ENCODE peak calls at places on chromosomes 1 and 21, in four cellular contexts. One of them, this sample, is unnamed.

GRCh38 chr1:59138402-59138801 is 158.5 kb upstream of the FGGY start:
- DNase-seq in lung: no peak
- DNase-seq in endothelial cell of umbilical vein: no peak
- DNase-seq in A549: no peak
- DNase-seq in this sample: no peak

GRCh38 chr1:914253-914890 is 9.4 kb upstream of the SAMD11 start:
- DNase-seq in lung: no peak
- DNase-seq in endothelial cell of umbilical vein: no peak
- DNase-seq in A549: no peak
- DNase-seq in this sample: no peak

GRCh38 chr1:88802950-88803349 is 88.4 kb downstream of the GTF2B start:
- DNase-seq in lung: no peak
- DNase-seq in endothelial cell of umbilical vein: peak; percentile 44
- DNase-seq in A549: no peak
- DNase-seq in this sample: no peak

GRCh38 chr21:43320526-43320925 is 106.4 kb downstream of the SIK1 start:
- DNase-seq in lung: no peak
- DNase-seq in endothelial cell of umbilical vein: no peak
- DNase-seq in A549: no peak
- DNase-seq in this sample: no peak

GRCh38 chr1:245051349-245052221 is 103.2 kb upstream of the KIF26B start:
- DNase-seq in lung: peak; percentile 63
- DNase-seq in endothelial cell of umbilical vein: no peak
- DNase-seq in A549: no peak
- DNase-seq in this sample: no peak

GRCh38 chr1:14780271-14780670 is 181.8 kb downstream of the KAZN start:
- DNase-seq in lung: no peak
- DNase-seq in endothelial cell of umbilical vein: no peak
- DNase-seq in A549: no peak
- DNase-seq in this sample: no peak

GRCh38 chr1:247407180-247407616 is 8.8 kb upstream of the NLRP3 start:
- DNase-seq in lung: no peak
- DNase-seq in endothelial cell of umbilical vein: no peak
- DNase-seq in A549: no peak
- DNase-seq in this sample: peak; percentile 77

GRCh38 chr1:45014403-45015028 is 2.5 kb downstream of the UROD start:
- DNase-seq in lung: peak; percentile 84
- DNase-seq in endothelial cell of umbilical vein: peak; percentile 81
- DNase-seq in A549: peak; percentile 82
- DNase-seq in this sample: peak; percentile 78

GRCh38 chr1:10962483-10962882 is 50.0 kb upstream of the TARDBP start:
- DNase-seq in lung: no peak
- DNase-seq in endothelial cell of umbilical vein: no peak
- DNase-seq in A549: no peak
- DNase-seq in this sample: no peak

GRCh38 chr1:100036718-100037664 is 67.2 kb downstream of the SLC35A3 start:
- DNase-seq in lung: no peak
- DNase-seq in endothelial cell of umbilical vein: peak; percentile 48
- DNase-seq in A549: no peak
- DNase-seq in this sample: no peak

GRCh38 chr1:94924967-94925366 is 1.9 kb downstream of the CNN3 start:
- DNase-seq in lung: no peak
- DNase-seq in endothelial cell of umbilical vein: peak; percentile 59
- DNase-seq in A549: no peak
- DNase-seq in this sample: no peak

GRCh38 chr21:37208056-37208705 is 59.0 kb downstream of the VPS26C start:
- DNase-seq in lung: peak; percentile 65
- DNase-seq in endothelial cell of umbilical vein: no peak
- DNase-seq in A549: no peak
- DNase-seq in this sample: no peak

GRCh38 chr1:11804666-11805453 is 904 bp downstream of the MTHFR start:
- DNase-seq in lung: peak; percentile 70
- DNase-seq in endothelial cell of umbilical vein: peak; percentile 31
- DNase-seq in A549: no peak
- DNase-seq in this sample: no peak

GRCh38 chr1:206814716-206815341 is 42.5 kb upstream of the IL10 start:
- DNase-seq in lung: no peak
- DNase-seq in endothelial cell of umbilical vein: peak; percentile 52
- DNase-seq in A549: no peak
- DNase-seq in this sample: no peak

GRCh38 chr21:33685613-33686197 is 43.4 kb downstream of the ITSN1 start:
- DNase-seq in lung: no peak
- DNase-seq in endothelial cell of umbilical vein: peak; percentile 82
- DNase-seq in A549: no peak
- DNase-seq in this sample: no peak

GRCh38 chr21:45224189-45224938 is 63.3 kb downstream of the POFUT2 start:
- DNase-seq in lung: no peak
- DNase-seq in endothelial cell of umbilical vein: no peak
- DNase-seq in A549: no peak
- DNase-seq in this sample: peak; percentile 79

DNA sequence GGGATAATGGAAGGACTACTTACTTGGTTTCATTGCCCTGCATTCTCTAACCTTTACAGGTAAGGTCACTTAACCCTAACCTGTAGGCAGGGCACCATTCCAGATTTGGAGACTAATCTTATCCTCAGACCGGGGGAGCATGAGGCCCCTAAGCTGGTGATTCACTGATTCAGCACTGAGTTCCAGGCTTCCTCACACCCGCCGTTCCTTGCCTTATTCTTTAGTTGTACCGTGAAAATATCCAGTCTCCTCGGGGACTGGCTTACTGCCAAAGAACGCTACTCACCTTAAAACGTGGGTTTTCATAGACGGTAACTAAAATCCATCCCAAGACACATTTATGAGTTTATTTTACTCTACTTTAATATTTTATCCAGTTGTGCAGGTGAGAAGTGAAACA is 44.3 kb upstream of the COL24A1 start:
- DNase-seq in lung: no peak
- DNase-seq in endothelial cell of umbilical vein: no peak
- DNase-seq in A549: no peak
- DNase-seq in this sample: no peak
- H3K4me3 ChIP-seq in lung: no peak overlapping the region
- H3K4me3 ChIP-seq in endothelial cell of umbilical vein: no peak overlapping the region
- H3K4me3 ChIP-seq in A549: no peak overlapping the region
- H3K4me3 ChIP-seq in this sample: no peak overlapping the region

GRCh38 chr1:168224991-168225390 is 813 bp upstream of the SFT2D2 start:
- DNase-seq in lung: no peak
- DNase-seq in endothelial cell of umbilical vein: no peak
- DNase-seq in A549: no peak
- DNase-seq in this sample: no peak

GRCh38 chr1:168230709-168231108 is 4.9 kb downstream of the SFT2D2 start:
- DNase-seq in lung: no peak
- DNase-seq in endothelial cell of umbilical vein: no peak
- DNase-seq in A549: peak; percentile 63
- DNase-seq in this sample: no peak

GRCh38 chr1:168229893-168230292 is 4.1 kb downstream of the SFT2D2 start:
- DNase-seq in lung: no peak
- DNase-seq in endothelial cell of umbilical vein: no peak
- DNase-seq in A549: no peak
- DNase-seq in this sample: no peak

GRCh38 chr1:168225476-168226190 is at the start of gene SFT2D2:
- DNase-seq in lung: peak; percentile 76
- DNase-seq in endothelial cell of umbilical vein: peak; percentile 78
- DNase-seq in A549: peak; percentile 84
- DNase-seq in this sample: peak; percentile 83

GRCh38 chr1:168227620-168228019 is 1.8 kb downstream of the SFT2D2 start:
- DNase-seq in lung: no peak
- DNase-seq in endothelial cell of umbilical vein: peak; percentile 87
- DNase-seq in A549: no peak
- DNase-seq in this sample: no peak
- H3K27ac ChIP-seq in lung: peak overlapping the region; percentile 54
- H3K27ac ChIP-seq in endothelial cell of umbilical vein: peak overlapping the region; percentile 59
- H3K27ac ChIP-seq in A549: peak overlapping the region; percentile 94
- H3K27ac ChIP-seq in this sample: peak overlapping the region; percentile 16

GRCh38 chr1:205256956-205257615 is 29.3 kb downstream of the TMCC2 start:
- DNase-seq in lung: no peak
- DNase-seq in endothelial cell of umbilical vein: no peak
- DNase-seq in A549: no peak
- DNase-seq in this sample: no peak
- H3K4me3 ChIP-seq in lung: no peak overlapping the region
- H3K4me3 ChIP-seq in endothelial cell of umbilical vein: no peak overlapping the region
- H3K4me3 ChIP-seq in A549: no peak overlapping the region
- H3K4me3 ChIP-seq in this sample: no peak overlapping the region

GRCh38 chr1:21323091-21323490 is 32.8 kb upstream of the ECE1 start:
- DNase-seq in lung: no peak
- DNase-seq in endothelial cell of umbilical vein: peak; percentile 67
- DNase-seq in A549: no peak
- DNase-seq in this sample: no peak

GRCh38 chr1:21324368-21325137 is 34.3 kb upstream of the ECE1 start:
- DNase-seq in lung: peak; percentile 88
- DNase-seq in endothelial cell of umbilical vein: peak; percentile 93
- DNase-seq in A549: peak; percentile 75
- DNase-seq in this sample: peak; percentile 48

GRCh38 chr1:21325731-21326387 is 35.6 kb upstream of the ECE1 start:
- DNase-seq in lung: no peak
- DNase-seq in endothelial cell of umbilical vein: peak; percentile 45
- DNase-seq in A549: no peak
- DNase-seq in this sample: no peak

GRCh38 chr1:21326861-21327344 is 36.6 kb upstream of the ECE1 start:
- DNase-seq in lung: no peak
- DNase-seq in endothelial cell of umbilical vein: no peak
- DNase-seq in A549: no peak
- DNase-seq in this sample: no peak

DNA sequence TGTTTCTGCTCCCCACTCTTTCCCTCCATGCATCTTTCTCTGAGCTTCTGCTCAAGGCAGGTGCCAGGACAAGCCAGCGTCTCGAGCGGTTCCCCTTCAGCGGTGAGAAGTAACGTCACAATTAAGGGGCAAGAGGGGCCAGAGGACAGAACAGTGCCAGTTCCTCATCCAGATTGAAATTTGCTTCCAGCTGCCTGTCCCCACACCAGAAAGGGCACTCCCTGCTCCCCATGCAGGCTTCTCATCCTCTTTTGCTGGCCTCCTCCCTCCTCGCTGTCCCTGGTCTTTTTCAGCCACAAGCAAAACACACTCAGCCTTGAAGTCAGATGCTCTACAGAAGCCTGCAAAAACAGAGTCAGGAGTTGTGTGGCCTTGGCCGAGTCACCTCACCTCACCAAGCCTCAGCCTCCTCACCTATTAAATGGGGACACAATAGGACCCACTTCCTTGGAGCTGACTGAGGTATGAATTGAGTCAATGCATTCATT is 35.0 kb upstream of the ECE1 start:
- DNase-seq in lung: no peak
- DNase-seq in endothelial cell of umbilical vein: no peak
- DNase-seq in A549: no peak
- DNase-seq in this sample: no peak
- H3K27ac ChIP-seq in lung: peak overlapping the region; percentile 88
- H3K27ac ChIP-seq in endothelial cell of umbilical vein: peak overlapping the region; percentile 96
- H3K27ac ChIP-seq in A549: peak overlapping the region; percentile 94
- H3K27ac ChIP-seq in this sample: peak overlapping the region; percentile 36

GRCh38 chr1:201898240-201898894 is 9.7 kb downstream of the SHISA4 start:
- DNase-seq in lung: no peak
- DNase-seq in endothelial cell of umbilical vein: no peak
- DNase-seq in A549: no peak
- DNase-seq in this sample: no peak

GRCh38 chr1:201896951-201897391 is 8.3 kb downstream of the SHISA4 start:
- DNase-seq in lung: no peak
- DNase-seq in endothelial cell of umbilical vein: no peak
- DNase-seq in A549: peak; percentile 48
- DNase-seq in this sample: no peak

GRCh38 chr1:201894343-201895119 is 5.8 kb downstream of the SHISA4 start:
- DNase-seq in lung: no peak
- DNase-seq in endothelial cell of umbilical vein: no peak
- DNase-seq in A549: no peak
- DNase-seq in this sample: no peak

GRCh38 chr1:201895120-201895665 is 6.5 kb downstream of the SHISA4 start:
- DNase-seq in lung: no peak
- DNase-seq in endothelial cell of umbilical vein: no peak
- DNase-seq in A549: no peak
- DNase-seq in this sample: no peak

DNA sequence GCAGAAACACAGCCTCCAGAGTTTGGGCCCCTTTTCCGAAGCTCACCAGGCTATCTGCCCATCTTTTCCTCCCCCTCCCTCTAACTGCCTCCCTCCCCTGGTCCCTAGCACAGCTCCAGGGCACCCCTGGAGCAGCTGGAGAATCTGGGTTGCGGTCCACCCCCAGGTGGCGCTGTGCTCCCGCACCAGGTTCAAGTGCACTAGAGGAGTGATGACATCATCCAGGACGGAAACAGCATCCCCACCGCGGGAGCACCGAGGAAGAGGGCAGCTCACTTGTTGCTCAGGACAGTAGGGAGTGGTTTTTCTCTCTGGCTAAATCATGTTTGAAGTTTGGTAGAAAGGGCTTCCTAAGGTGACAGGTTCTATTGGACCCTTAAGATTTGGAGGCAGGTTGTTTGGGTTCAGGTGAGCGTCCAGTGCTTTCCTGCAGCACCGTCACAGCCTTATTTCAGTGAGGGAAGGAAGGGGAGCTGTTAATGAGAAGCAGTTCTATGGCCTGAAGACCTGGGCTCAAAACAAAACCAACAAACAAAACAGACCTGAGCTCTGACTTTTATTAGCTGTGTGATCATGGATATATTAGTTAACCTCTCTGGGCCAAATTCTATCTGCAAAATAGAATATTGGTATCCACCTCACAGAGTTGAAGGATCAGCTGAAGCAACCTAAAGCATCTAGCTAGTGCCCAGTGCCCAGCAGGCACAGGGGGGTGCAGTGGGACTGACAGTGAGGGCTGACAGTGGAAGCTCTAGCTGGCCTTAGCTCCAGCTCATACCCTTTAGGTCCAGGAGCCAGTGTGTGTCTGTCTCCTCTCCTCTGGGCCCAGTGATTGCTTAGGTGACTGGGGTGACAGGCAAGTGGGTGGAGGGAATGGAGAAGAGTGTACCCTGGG is 7.5 kb downstream of the SHISA4 start:
- DNase-seq in lung: peak; percentile 90
- DNase-seq in endothelial cell of umbilical vein: peak; percentile 85
- DNase-seq in A549: peak; percentile 88
- DNase-seq in this sample: peak; percentile 75
- H3K4me3 ChIP-seq in lung: no peak overlapping the region
- H3K4me3 ChIP-seq in endothelial cell of umbilical vein: no peak overlapping the region
- H3K4me3 ChIP-seq in A549: no peak overlapping the region
- H3K4me3 ChIP-seq in this sample: no peak overlapping the region

DNA sequence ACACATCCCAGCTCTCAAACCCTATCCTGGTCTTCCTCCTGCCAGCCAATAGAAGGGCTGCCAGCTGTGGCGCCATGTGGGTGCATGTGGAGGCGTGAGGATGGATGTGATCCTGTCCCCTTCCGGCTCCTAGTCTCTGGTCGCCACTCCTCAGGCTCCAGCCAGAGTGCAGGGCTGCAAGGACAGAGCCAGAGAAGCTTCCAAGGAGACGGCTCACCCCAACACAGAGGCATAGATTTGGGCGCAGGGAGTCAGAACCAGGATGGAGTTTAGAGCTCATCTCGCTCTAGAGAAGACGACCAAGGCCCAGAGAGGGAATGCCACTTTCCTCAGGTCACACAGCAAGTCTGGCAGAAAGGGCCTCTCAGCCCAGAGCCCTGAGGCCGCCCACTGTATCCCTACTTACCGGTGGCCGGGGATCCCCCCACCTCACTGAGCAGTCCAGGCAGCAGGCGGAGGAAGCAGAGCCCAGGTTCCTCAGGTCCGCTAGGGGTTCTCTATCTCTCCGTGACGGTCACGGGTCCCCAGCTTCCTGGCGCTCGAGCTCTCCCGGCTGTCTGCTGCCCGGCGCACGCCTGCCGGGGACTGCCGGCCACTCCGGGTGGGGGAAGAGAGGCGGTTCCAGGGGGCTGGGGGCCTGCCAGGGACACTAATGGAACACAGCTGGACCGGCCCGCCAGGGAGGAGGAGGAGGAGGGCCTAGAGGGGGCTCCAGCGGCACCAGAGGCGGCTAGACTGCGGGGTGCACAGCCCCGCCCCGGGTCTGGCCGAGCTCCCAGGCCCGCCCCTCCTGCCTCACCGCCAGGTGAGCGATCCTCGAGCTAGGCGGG is at the start of gene COL16A1:
- DNase-seq in lung: peak; percentile 51
- DNase-seq in endothelial cell of umbilical vein: no peak
- DNase-seq in A549: no peak
- DNase-seq in this sample: no peak
- H3K27ac ChIP-seq in lung: peak within 1 kb of the TSS; percentile 54
- H3K27ac ChIP-seq in endothelial cell of umbilical vein: no peak within 1 kb of the TSS
- H3K27ac ChIP-seq in A549: peak within 1 kb of the TSS; percentile 95
- H3K27ac ChIP-seq in this sample: no peak within 1 kb of the TSS

This sample was measured in CD4-positive, alpha-beta memory T cell.